ENCODE peak calls at places on chromosome 13, in four cellular contexts. H is GM12878, U is H1, M is K562. I is an unnamed sample.

GRCh38 chr13:63420685-63421084 is 2005.0 kb upstream of the PCDH20 start:
- DNase-seq in M (no peak), U (no peak), H (no peak), I (no peak)

GRCh38 chr13:37164635-37165034 is 59.2 kb upstream of the CSNK1A1L start:
- DNase-seq in H (no peak), M (no peak), U (no peak), I (no peak)

GRCh38 chr13:63408227-63409202 is 1992.9 kb upstream of the PCDH20 start:
- DNase-seq in M (no peak), U (no peak), H (no peak), I (peak)

GRCh38 chr13:35771898-35772297 is 295.4 kb upstream of the MAB21L1 start:
- DNase-seq in H (no peak), U (peak), M (no peak), I (peak)

GRCh38 chr13:109790071-109790470 is 3.7 kb upstream of the IRS2 start:
- DNase-seq in H (no peak), U (no peak), M (no peak), I (no peak)

GRCh38 chr13:37486171-37486661 is 112.4 kb downstream of the POSTN start:
- DNase-seq in H (no peak), U (no peak), M (no peak), I (no peak)

GRCh38 chr13:112821340-112822055 is 131.7 kb downstream of the ATP11A start:
- DNase-seq in M (no peak), H (no peak), U (no peak), I (peak)

GRCh38 chr13:110696776-110697175 is 9.1 kb downstream of the CARS2 start:
- DNase-seq in M (no peak), U (no peak), H (no peak), I (no peak)

GRCh38 chr13:19172647-19173030 is 9.0 kb downstream of the TUBA3C start:
- DNase-seq in H (no peak), M (no peak), U (no peak), I (no peak)

GRCh38 chr13:50224534-50224933 is 209.3 kb downstream of the KCNRG start:
- DNase-seq in U (no peak), M (no peak), H (no peak), I (peak)

GRCh38 chr13:27375686-27376326 is 48.6 kb upstream of the GTF3A start:
- DNase-seq in M (peak), H (no peak), U (no peak), I (peak)

GRCh38 chr13:83085186-83085900 is 796.9 kb downstream of the SLITRK1 start:
- DNase-seq in U (no peak), M (no peak), H (no peak), I (peak)

GRCh38 chr13:72144625-72145024 is 277.6 kb upstream of the DACH1 start:
- DNase-seq in U (no peak), H (no peak), M (no peak), I (no peak)

GRCh38 chr13:64725492-64725891 is 2504.6 kb downstream of the PCDH9 start:
- DNase-seq in H (no peak), M (no peak), U (no peak), I (no peak)

GRCh38 chr13:98384739-98385138 is 192.2 kb downstream of the STK24 start:
- DNase-seq in M (no peak), H (no peak), U (no peak), I (peak)

GRCh38 chr13:46530084-46530935 is 22.7 kb upstream of the LRCH1 start:
- DNase-seq in U (no peak), H (no peak), M (no peak), I (peak)

GRCh38 chr13:45773236-45773635 is 71.1 kb downstream of the CBY2 start:
- DNase-seq in H (no peak), M (no peak), U (no peak), I (peak)

GRCh38 chr13:102877285-102877684 is 31.5 kb downstream of the ERCC5 start:
- DNase-seq in H (no peak), U (no peak), M (no peak), I (peak)

GRCh38 chr13:41019027-41019487 is at the start of gene ELF1:
- DNase-seq in U (no peak), M (peak), H (peak), I (peak)

GRCh38 chr13:19601749-19602725 is 31.4 kb upstream of the MPHOSPH8 start:
- DNase-seq in M (peak), U (peak), H (no peak), I (peak)

GRCh38 chr13:26950968-26951367 is 190.4 kb upstream of the GPR12 start:
- DNase-seq in M (no peak), U (no peak), H (no peak), I (no peak)

GRCh38 chr13:48942131-48942530 is 33.6 kb upstream of the FNDC3A start:
- DNase-seq in H (no peak), M (peak), U (no peak), I (peak)

GRCh38 chr13:101979825-101980224 is 422.0 kb downstream of the FGF14 start:
- DNase-seq in H (no peak), M (no peak), U (no peak), I (no peak)

GRCh38 chr13:97298816-97299215 is 76.7 kb downstream of the MBNL2 start:
- DNase-seq in H (no peak), M (no peak), U (no peak), I (peak)

GRCh38 chr13:45838171-45838745 is 13.3 kb downstream of the SIAH3 start:
- DNase-seq in U (no peak), M (no peak), H (no peak), I (no peak)

GRCh38 chr13:53089951-53090350 is 61.3 kb downstream of the OLFM4 start:
- DNase-seq in M (no peak), H (no peak), U (no peak), I (no peak)

GRCh38 chr13:24995225-24995804 is 100.6 kb upstream of the PABPC3 start:
- DNase-seq in M (peak), H (no peak), U (no peak), I (peak)

GRCh38 chr13:41452462-41452861 is 4.9 kb upstream of the RGCC start:
- DNase-seq in U (no peak), H (no peak), M (no peak), I (no peak)

GRCh38 chr13:30804474-30804873 is 69.1 kb downstream of the ALOX5AP start:
- DNase-seq in H (no peak), M (no peak), U (no peak), I (no peak)

GRCh38 chr13:30409911-30410704 is 12.2 kb upstream of the UBE2L5 start:
- DNase-seq in M (no peak), H (no peak), U (no peak), I (peak)

DNA sequence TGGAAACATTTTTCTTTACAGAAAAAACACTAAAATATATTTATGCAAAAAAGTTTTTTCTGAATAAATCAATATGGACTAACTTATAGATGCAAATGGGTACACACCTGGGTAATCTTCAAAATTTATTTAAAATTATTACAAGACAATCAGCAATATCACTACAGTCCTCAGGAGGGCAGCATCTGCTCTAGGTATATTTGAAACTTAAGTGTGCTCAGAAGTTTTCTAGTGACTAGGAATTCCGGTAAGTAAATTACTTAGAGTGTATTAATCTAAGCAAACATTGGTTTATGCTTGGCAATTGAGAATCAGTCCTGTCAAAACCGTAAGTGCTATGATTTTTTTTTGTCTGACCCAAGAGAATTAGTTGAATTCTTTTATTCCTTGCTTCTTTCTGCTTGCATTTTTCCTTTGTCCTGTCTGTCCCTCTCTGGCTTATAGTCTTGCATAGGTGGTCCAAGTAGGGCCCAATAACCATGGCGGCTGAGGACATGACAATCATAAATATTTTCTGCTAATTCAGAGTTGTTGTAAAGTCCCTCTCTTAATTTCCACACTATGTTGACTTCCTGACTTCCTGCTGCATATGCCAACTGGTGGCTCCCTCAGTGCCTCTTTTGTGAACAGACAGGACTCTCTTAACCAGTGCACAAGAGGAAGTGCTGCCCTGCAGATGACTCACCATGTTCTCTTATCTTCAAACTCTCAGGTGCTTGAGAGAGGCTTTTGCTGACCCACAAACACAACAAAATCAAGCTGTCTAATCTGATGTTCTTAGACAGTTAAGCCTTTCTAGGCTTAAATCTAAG is 82.2 kb downstream of the SLAIN1 start:
- DNase-seq in M (no peak), U (no peak), H (peak), I (peak)
- TF ChIP-seq CHD1 in M (no peak), U (no peak), H (no peak), I (no peak)

GRCh38 chr13:75691183-75691582 is 55.1 kb downstream of the LMO7 start:
- DNase-seq in U (no peak), M (no peak), H (no peak), I (peak)

GRCh38 chr13:75699062-75699461 is 62.9 kb downstream of the LMO7 start:
- DNase-seq in M (no peak), U (no peak), H (no peak), I (no peak)

GRCh38 chr13:75694742-75695141 is 58.6 kb downstream of the LMO7 start:
- DNase-seq in M (no peak), U (no peak), H (no peak), I (no peak)

GRCh38 chr13:75689686-75690085 is 53.6 kb downstream of the LMO7 start:
- DNase-seq in U (no peak), H (no peak), M (no peak), I (peak)

GRCh38 chr13:75693227-75693626 is 57.1 kb downstream of the LMO7 start:
- DNase-seq in H (no peak), U (no peak), M (no peak), I (no peak)
- TF ChIP-seq CHD1 in H (no peak), U (no peak), M (no peak), I (no peak)

GRCh38 chr13:114013952-114014629 is 40.2 kb upstream of the C13orf46 start:
- DNase-seq in H (no peak), M (no peak), U (no peak), I (no peak)

GRCh38 chr13:114016321-114017027 is 42.6 kb upstream of the C13orf46 start:
- DNase-seq in M (no peak), H (no peak), U (no peak), I (no peak)

GRCh38 chr13:114015111-114015551 is 41.3 kb upstream of the C13orf46 start:
- DNase-seq in H (no peak), M (no peak), U (no peak), I (no peak)

GRCh38 chr13:114017028-114017630 is 43.3 kb upstream of the C13orf46 start:
- DNase-seq in U (no peak), H (no peak), M (no peak), I (peak)

DNA sequence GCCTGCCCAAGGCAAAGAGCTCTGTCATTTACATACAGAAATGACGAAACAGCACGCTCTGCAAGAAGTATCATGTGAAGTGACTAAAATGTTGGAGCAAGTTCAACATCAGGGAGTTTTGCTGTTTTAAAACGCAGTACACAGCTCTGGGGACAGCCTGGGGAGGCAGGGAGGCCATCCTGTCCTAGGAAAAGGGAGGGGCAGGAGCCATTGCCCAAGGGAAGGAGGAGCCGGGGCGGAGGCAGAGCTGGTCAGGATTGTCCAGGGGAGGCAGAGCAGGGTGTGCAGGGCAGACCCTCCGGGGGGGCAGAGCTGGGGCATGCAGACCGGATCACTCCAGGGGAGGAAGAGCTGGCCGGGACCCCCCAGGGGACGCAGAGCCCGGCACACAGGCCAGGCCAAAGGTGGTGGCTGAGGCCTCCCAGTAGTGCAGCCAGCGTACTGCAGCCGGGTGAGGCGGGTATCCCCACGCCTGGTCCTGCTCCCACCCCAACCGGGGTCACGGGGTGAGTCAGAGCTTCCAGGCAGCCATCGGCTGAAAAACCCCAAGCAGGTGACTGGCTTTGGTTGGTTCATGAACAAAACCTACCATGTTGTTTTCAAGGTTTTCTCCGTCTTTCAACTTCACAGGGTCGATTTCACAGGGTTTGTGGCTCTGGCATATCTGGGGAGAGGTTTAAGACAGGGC is 41.9 kb upstream of the C13orf46 start:
- DNase-seq in H (no peak), U (no peak), M (no peak), I (peak)
- TF ChIP-seq CHD1 in H (no peak), U (no peak), M (no peak), I (no peak)

DNA sequence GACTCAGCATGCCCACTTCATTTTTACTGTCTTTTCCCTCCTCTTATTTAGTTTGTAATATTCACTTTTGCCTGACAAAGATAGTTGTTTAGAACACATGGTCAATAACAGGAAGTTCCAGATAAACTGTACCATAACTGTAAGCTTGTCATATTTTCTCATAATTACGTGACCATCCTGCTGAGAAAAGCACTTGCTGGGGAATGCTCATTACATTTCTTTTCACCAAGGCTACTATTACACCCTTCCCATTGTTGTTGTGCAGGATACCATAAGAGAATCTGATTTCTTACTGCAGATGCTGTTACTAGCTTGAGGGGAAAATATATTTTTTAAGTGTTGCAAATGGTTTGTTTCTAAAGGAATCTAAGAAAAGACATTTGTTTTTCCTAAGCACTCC is 111.7 kb upstream of the SLITRK6 start:
- DNase-seq in U (no peak), H (no peak), M (no peak), I (no peak)
- TF ChIP-seq CHD1 in U (no peak), H (no peak), M (no peak), I (no peak)

GRCh38 chr13:23711355-23711754 is 141.1 kb downstream of the TNFRSF19 start:
- DNase-seq in U (no peak), H (peak), M (no peak), I (no peak)

GRCh38 chr13:23709521-23709920 is 139.3 kb downstream of the TNFRSF19 start:
- DNase-seq in U (no peak), M (no peak), H (no peak), I (peak)

GRCh38 chr13:23710366-23710765 is 140.2 kb downstream of the TNFRSF19 start:
- DNase-seq in H (no peak), M (no peak), U (no peak), I (peak)

GRCh38 chr13:23705578-23705977 is 135.4 kb downstream of the TNFRSF19 start:
- DNase-seq in M (no peak), H (no peak), U (no peak), I (peak)

DNA sequence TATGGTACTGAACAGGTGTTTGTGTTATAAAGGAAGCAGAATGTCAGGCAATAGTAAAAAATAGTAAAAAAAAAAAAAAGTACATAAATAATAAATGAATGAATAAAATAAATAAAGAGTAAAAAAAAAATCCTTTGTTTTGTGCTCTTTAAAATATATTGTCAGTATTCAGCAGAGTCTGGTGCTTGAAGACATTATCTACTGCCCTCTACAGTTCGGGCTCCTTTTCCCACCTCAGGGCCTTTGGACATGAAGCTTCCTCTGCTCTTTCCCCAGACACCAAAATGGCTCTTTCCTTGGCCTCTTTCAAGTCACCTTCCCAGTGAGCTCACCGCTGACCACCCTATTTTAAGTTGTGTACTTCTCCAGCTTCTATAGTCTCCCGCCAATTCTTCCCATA is 137.5 kb downstream of the TNFRSF19 start:
- DNase-seq in H (no peak), M (no peak), U (no peak), I (peak)
- TF ChIP-seq CHD1 in H (no peak), M (no peak), U (no peak), I (no peak)

GRCh38 chr13:90415902-90416301 is 931.6 kb upstream of the MIR17HG start:
- DNase-seq in H (no peak), U (no peak), M (no peak), I (no peak)

GRCh38 chr13:90416519-90416918 is 931.0 kb upstream of the MIR17HG start:
- DNase-seq in H (no peak), U (no peak), M (no peak), I (peak)

GRCh38 chr13:90412980-90413379 is 934.5 kb upstream of the MIR17HG start:
- DNase-seq in H (no peak), M (no peak), U (no peak), I (no peak)

GRCh38 chr13:90413548-90413947 is 933.9 kb upstream of the MIR17HG start:
- DNase-seq in H (no peak), U (no peak), M (no peak), I (no peak)

DNA sequence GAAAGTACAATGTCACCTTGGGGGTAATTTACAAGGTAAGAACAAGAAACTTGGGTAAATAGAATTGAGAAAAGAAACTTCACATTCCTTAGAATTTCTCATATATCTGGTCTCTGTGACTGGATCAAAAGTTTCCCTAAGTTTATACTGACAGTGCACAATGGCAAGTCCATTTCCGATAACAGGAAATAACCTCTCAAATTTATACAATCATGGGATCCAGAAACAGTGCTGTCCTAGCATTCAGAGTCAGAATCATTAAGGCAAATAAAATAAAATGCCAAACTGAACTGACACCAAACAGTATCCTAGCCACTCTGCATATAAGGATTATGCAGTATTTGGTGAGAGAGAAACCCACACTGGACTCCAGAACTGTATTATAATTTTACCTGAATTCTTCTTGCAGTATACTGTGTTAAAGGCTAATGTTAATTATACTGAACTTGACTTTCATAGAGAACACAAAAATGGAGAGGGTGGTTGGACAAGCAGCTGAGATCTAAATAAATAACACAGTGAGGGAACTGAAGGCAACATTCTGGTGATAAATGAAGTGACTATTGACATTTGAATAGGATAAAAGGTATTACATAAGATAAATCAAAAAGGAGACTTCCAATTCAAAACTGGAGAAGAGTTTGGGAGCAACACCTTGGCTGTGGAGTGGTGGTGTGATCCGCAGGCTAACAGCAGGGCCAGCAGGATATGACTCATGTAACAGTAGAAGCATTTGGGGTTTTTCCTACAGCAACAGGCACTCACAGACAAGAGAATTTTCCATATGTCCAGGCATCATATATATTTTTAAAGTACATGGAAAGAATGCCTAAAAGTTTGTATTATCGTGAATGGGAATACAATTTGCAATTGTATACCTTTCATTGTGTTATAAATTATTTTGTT is 932.5 kb upstream of the MIR17HG start:
- DNase-seq in M (no peak), H (no peak), U (no peak), I (peak)
- TF ChIP-seq CHD1 in M (no peak), H (no peak), U (no peak), I (no peak)

DNA sequence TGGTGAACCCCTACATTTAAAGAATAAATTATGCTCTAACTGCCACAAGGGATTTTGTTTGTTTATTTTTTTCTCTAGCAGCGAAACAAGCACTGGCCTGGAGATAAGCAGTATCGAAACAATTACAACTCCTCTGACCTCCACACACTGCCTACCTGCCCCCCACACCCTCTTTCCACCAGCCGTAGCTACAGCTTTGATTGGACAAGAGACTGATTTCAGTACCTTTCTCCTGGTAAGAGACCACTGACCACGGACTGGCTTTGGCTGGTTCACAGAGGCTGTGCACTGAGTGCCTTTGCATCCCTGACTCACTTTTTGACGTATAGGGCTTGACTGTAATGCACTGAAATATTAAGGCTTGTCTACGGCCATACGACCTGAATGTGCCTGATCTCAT is 7.4 kb upstream of the ZDHHC20 start:
- DNase-seq in U (no peak), H (no peak), M (no peak), I (no peak)
- TF ChIP-seq CHD1 in U (no peak), H (no peak), M (no peak), I (no peak)

GRCh38 chr13:43802511-43802910 is 15.7 kb upstream of the ENOX1 start:
- DNase-seq in M (no peak), U (no peak), H (no peak), I (no peak)
- TF ChIP-seq CHD1 in M (no peak), U (no peak), H (no peak), I (no peak)

I was measured in IMR-90.